ENCODE peak calls at places on chromosomes 12 and 14, in four cellular contexts. I is RWPE1, S is GM20000, D is AG10803. V is an unnamed sample.

GRCh38 chr14:65972346-65972745 is 513.8 kb upstream of the CCDC196 start:
- DNase-seq in I (no peak), S (no peak), D (peak), V (peak)

GRCh38 chr12:44812062-44812461 is 64.1 kb downstream of the NELL2 start:
- DNase-seq in I (no peak), S (peak), D (no peak), V (no peak)

GRCh38 chr12:15350643-15351042 is 28.3 kb downstream of the PTPRO start:
- DNase-seq in I (no peak), S (no peak), D (no peak), V (no peak)

GRCh38 chr14:71498151-71498734 is 434.0 kb upstream of the RGS6 start:
- DNase-seq in I (no peak), S (no peak), D (peak), V (peak)

GRCh38 chr14:69318901-69319475 is 59.0 kb downstream of the GALNT16 start:
- DNase-seq in I (no peak), S (no peak), D (no peak), V (no peak)

GRCh38 chr12:109393437-109394345 is 46.0 kb downstream of the MYO1H start:
- DNase-seq in I (peak), S (peak), D (peak), V (peak)

GRCh38 chr12:100268835-100269564 is 2.0 kb downstream of the SCYL2 start:
- DNase-seq in I (no peak), S (no peak), D (no peak), V (peak)

GRCh38 chr12:15163001-15163400 is 58.2 kb downstream of the RERG start:
- DNase-seq in I (no peak), S (no peak), D (no peak), V (no peak)

GRCh38 chr12:57717846-57718640 is 20.5 kb downstream of the AGAP2 start:
- DNase-seq in I (no peak), S (no peak), D (no peak), V (no peak)

GRCh38 chr12:25187781-25188180 is 7.2 kb downstream of the DNAI7 start:
- DNase-seq in I (no peak), S (no peak), D (peak), V (peak)

GRCh38 chr12:92596388-92596787 is 106.4 kb upstream of the PLEKHG7 start:
- DNase-seq in I (no peak), S (no peak), D (no peak), V (peak)

DNA sequence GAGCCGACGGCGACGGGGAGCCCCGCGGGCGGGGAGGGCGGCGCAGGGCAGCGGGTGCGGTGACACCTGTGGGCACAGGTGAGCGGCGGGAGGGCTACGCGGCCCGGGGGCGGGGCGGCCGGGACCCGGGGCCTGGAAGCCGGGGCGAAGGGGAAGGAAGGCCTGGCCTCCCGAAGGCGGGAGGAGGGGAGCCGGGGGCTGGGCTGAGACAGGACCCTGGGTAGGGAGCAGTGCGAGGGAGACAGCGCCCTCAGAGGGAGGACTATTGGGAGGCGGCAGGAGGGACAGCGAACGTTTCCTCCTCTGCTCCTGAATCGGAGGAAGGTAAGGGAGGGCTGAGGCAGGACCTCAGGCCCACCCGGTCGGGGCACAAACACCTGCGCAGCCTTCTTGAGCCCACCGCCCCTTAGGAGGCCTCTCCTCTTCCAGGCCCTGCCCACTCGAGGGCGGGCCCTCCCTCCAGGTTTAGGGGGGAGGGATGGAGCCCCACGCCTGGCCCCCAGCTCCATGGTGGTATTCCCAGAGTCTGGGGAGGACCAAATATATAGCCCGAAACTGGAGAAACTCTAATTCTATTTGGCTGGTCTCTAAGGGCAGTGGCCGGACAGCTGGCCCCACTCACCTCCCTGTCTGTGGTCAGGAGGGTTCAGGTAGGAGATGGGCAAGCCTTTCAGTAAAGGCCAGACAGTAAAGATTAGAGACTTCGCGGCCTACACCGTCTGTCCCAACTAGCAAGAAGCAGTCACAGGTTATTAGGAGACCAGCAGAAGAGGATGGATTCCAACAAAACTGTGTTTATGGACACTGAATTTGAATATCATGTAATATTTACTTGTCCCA is 509 bp downstream of the PLEKHG6 start:
- DNase-seq in I (no peak), S (no peak), D (no peak), V (no peak)
- TF ChIP-seq CTCF in I (no peak), S (no peak), D (no peak), V (no peak)

GRCh38 chr14:46920542-46920941 is 269.0 kb upstream of the RPL10L start:
- DNase-seq in I (no peak), S (no peak), D (no peak), V (no peak)
- TF ChIP-seq CTCF in I (no peak), S (no peak), D (no peak), V (no peak)

GRCh38 chr14:36863271-36863670 is 201.6 kb downstream of the PAX9 start:
- DNase-seq in I (no peak), S (no peak), D (no peak), V (peak)
- TF ChIP-seq CTCF in I (peak), S (no peak), D (peak), V (no peak)

GRCh38 chr14:58638231-58639205 is 756 bp downstream of the DACT1 start:
- DNase-seq in I (peak), S (peak), D (peak), V (peak)
- TF ChIP-seq CTCF in I (no peak), S (no peak), D (no peak), V (no peak)

DNA sequence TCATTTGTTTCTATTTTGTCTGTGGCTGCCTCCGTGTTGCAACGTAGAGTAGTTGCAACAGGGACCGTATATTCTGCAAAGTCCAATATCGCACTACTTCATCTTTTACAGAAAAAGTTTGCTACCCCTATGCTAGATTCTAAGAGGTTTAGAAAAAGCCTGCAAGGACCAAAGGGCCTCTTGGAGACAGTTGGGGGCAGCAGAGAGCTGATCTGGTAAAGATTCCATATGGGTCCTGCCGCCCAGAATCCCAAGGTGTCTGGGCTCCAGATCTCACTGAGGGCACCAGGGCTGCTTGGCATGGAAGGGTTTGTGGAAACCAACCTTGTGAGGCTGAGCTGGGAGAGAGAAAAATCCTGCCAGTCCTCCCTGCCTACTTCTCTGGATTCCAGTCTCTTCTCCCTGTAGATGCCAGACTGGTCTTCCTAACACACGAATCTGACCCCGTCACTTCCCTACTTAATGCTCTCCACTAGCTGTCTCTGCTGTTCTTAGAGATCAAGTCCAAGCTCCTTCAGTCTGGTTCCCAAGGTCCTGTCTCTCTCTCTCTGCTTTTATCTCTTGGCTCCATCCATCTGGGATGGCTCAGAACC is 74.6 kb downstream of the GLRX5 start:
- DNase-seq in I (no peak), S (peak), D (peak), V (peak)
- TF ChIP-seq CTCF in I (no peak), S (peak), D (peak), V (peak)

DNA sequence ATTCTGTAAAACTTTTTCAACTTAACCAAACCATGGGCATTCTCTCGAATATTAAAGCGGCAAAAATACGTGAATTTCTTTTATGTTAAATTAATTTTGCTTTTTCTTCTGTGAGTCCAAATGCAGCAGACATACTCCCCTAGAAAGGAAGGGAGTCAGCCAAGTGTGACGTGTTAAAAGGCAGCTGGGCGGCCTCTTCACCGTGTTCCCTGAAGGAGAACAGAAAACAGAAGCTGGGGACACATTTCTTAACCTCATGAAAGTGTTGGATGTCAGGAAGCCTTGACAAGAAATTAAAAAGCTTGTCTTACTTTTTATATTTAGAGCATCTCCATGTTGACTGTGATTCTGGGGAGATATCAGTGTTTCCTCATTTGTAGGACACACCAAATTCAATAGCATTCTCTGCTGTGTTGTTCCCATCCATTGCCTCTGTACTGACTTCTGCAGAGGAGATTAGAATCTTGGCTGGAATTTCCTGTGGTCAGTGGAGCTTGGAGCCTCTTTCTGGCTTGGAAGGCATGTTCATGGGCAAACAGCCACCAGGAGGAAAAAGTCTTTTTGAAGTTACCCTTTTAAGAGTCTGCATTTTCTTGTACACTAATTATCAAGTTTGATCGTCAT is 93.7 kb downstream of the RMST start:
- DNase-seq in I (no peak), S (no peak), D (peak), V (peak)
- TF ChIP-seq CTCF in I (no peak), S (no peak), D (no peak), V (no peak)